ENCODE peak calls at places on chromosomes 16 and 17, in six cellular contexts. Q, I, Y, O, F and E are unnamed samples.

GRCh38 chr17:41835800-41836549 is at the start of gene NT5C3B:
- DNase-seq in Q (peak; percentile 90), I (peak; percentile 68), Y (peak; percentile 65), O (peak; percentile 93), F (no peak), E (no peak)

GRCh38 chr17:76132574-76133338 is 8.3 kb downstream of the FOXJ1 start:
- DNase-seq in Q (no peak), I (no peak), Y (no peak), O (no peak), F (no peak), E (peak; percentile 29)

GRCh38 chr17:75498019-75498725 is 17.2 kb downstream of the CASKIN2 start:
- DNase-seq in Q (no peak), I (peak; percentile 16), Y (no peak), O (no peak), F (no peak), E (no peak)

GRCh38 chr17:73255671-73256181 is 6.0 kb downstream of the CPSF4L start:
- DNase-seq in Q (no peak), I (peak; percentile 54), Y (peak; percentile 50), O (peak; percentile 74), F (no peak), E (no peak)

GRCh38 chr16:11677451-11677951 is 9.2 kb downstream of the SNN start:
- DNase-seq in Q (peak; percentile 35), I (no peak), Y (no peak), O (no peak), F (peak; percentile 29), E (no peak)

GRCh38 chr16:3580686-3581085 is 3.5 kb upstream of the NLRC3 start:
- DNase-seq in Q (no peak), I (no peak), Y (no peak), O (no peak), F (no peak), E (no peak)

GRCh38 chr17:29615048-29615385 is 7.7 kb downstream of the CORO6 start:
- DNase-seq in Q (peak; percentile 90), I (no peak), Y (no peak), O (no peak), F (no peak), E (no peak)

GRCh38 chr16:27430512-27430911 is 28.5 kb downstream of the IL21R start:
- DNase-seq in Q (peak; percentile 13), I (peak; percentile 2), Y (no peak), O (no peak), F (no peak), E (no peak)

GRCh38 chr16:48003226-48003907 is 152.4 kb downstream of the ABCC12 start:
- DNase-seq in Q (no peak), I (no peak), Y (no peak), O (no peak), F (peak; percentile 24), E (no peak)

GRCh38 chr16:1823821-1824220 is 2.8 kb downstream of the HAGH start:
- DNase-seq in Q (peak; percentile 94), I (no peak), Y (peak; percentile 41), O (peak; percentile 60), F (no peak), E (no peak)

GRCh38 chr17:49850772-49851386 is 3.0 kb upstream of the TAC4 start:
- DNase-seq in Q (no peak), I (no peak), Y (no peak), O (no peak), F (no peak), E (no peak)

GRCh38 chr16:48323783-48324775 is 61.1 kb downstream of the SIAH1 start:
- DNase-seq in Q (no peak), I (no peak), Y (no peak), O (no peak), F (no peak), E (no peak)

GRCh38 chr17:40168262-40168832 is 8.9 kb upstream of the RAPGEFL1 start:
- DNase-seq in Q (no peak), I (peak; percentile 32), Y (no peak), O (peak; percentile 77), F (peak; percentile 36), E (peak; percentile 22)

GRCh38 chr16:68354816-68355215 is 44.0 kb downstream of the PRMT7 start:
- DNase-seq in Q (peak; percentile 72), I (no peak), Y (no peak), O (no peak), F (no peak), E (no peak)

GRCh38 chr16:79599256-79599836 is 1.2 kb downstream of the MAF start:
- DNase-seq in Q (peak; percentile 82), I (peak; percentile 32), Y (peak; percentile 29), O (peak; percentile 16), F (no peak), E (no peak)

GRCh38 chr16:79826732-79827514 is 226.4 kb upstream of the MAF start:
- DNase-seq in Q (no peak), I (no peak), Y (no peak), O (no peak), F (peak; percentile 24), E (no peak)

GRCh38 chr16:67537636-67538591 is 9.3 kb downstream of the RIPOR1 start:
- DNase-seq in Q (peak; percentile 88), I (peak; percentile 86), Y (peak; percentile 79), O (no peak), F (no peak), E (no peak)

GRCh38 chr16:22641030-22641671 is 130.5 kb downstream of the NPIPB5 start:
- DNase-seq in Q (no peak), I (no peak), Y (no peak), O (no peak), F (no peak), E (no peak)

GRCh38 chr16:7335991-7336634 is 3.5 kb downstream of the RBFOX1 start:
- DNase-seq in Q (no peak), I (no peak), Y (no peak), O (no peak), F (no peak), E (no peak)

GRCh38 chr17:37802061-37802460 is 57.2 kb upstream of the HNF1B start:
- DNase-seq in Q (no peak), I (no peak), Y (no peak), O (no peak), F (no peak), E (no peak)

GRCh38 chr16:88922114-88922825 is 54.7 kb downstream of the CBFA2T3 start:
- DNase-seq in Q (no peak), I (peak; percentile 90), Y (peak; percentile 89), O (no peak), F (peak; percentile 43), E (no peak)

GRCh38 chr16:25707982-25708583 is 16.3 kb downstream of the HS3ST4 start:
- DNase-seq in Q (no peak), I (no peak), Y (no peak), O (no peak), F (no peak), E (no peak)

GRCh38 chr16:20049831-20050230 is 23.9 kb downstream of the GPR139 start:
- DNase-seq in Q (no peak), I (no peak), Y (no peak), O (no peak), F (no peak), E (peak; percentile 79)

GRCh38 chr16:1037023-1037933 is 35.3 kb upstream of the SSTR5 start:
- DNase-seq in Q (no peak), I (no peak), Y (no peak), O (no peak), F (no peak), E (no peak)

GRCh38 chr17:63840591-63841349 is 1.7 kb downstream of the SMARCD2 start:
- DNase-seq in Q (no peak), I (no peak), Y (peak; percentile 57), O (no peak), F (no peak), E (no peak)

GRCh38 chr17:29931253-29931932 is 1.4 kb upstream of the SSH2 start:
- DNase-seq in Q (peak; percentile 86), I (peak; percentile 73), Y (peak; percentile 43), O (peak; percentile 67), F (peak; percentile 42), E (peak; percentile 75)

GRCh38 chr16:59886021-59886420 is 1151.9 kb upstream of the GOT2 start:
- DNase-seq in Q (peak; percentile 59), I (peak; percentile 56), Y (peak; percentile 36), O (no peak), F (peak; percentile 91), E (no peak)